ENCODE peak calls at places on chromosomes 12 and 14, in eight cellular contexts. One of them, this sample, is unnamed.

GRCh38 chr12:126676426-126676825 is 1590.5 kb upstream of the TMEM132C start:
- DNase-seq in fibroblast of mammary gland: no peak
- DNase-seq in mesendoderm: no peak
- DNase-seq in CD4-positive, CD25-positive, alpha-beta regulatory T cell: no peak
- DNase-seq in GM23338: no peak
- DNase-seq in cardiac muscle cell: no peak
- DNase-seq in IMR-90: no peak
- DNase-seq in right cardiac atrium: no peak
- DNase-seq in this sample: no peak

GRCh38 chr14:103552011-103552797 is 10.3 kb downstream of the BAG5 start:
- DNase-seq in GM23338: no peak
- DNase-seq in right cardiac atrium: peak; percentile 91
- DNase-seq in mesendoderm: no peak
- DNase-seq in cardiac muscle cell: no peak
- DNase-seq in CD4-positive, CD25-positive, alpha-beta regulatory T cell: no peak
- DNase-seq in fibroblast of mammary gland: peak; percentile 34
- DNase-seq in IMR-90: peak; percentile 49
- DNase-seq in this sample: peak; percentile 85

GRCh38 chr14:77025744-77026165 is 2.8 kb downstream of the IRF2BPL start:
- DNase-seq in right cardiac atrium: peak; percentile 74
- DNase-seq in GM23338: peak; percentile 46
- DNase-seq in mesendoderm: no peak
- DNase-seq in CD4-positive, CD25-positive, alpha-beta regulatory T cell: no peak
- DNase-seq in cardiac muscle cell: peak; percentile 42
- DNase-seq in IMR-90: no peak
- DNase-seq in fibroblast of mammary gland: no peak
- DNase-seq in this sample: peak; percentile 84

GRCh38 chr14:26379951-26380350 is 217.9 kb downstream of the NOVA1 start:
- DNase-seq in CD4-positive, CD25-positive, alpha-beta regulatory T cell: no peak
- DNase-seq in fibroblast of mammary gland: no peak
- DNase-seq in GM23338: no peak
- DNase-seq in right cardiac atrium: no peak
- DNase-seq in cardiac muscle cell: no peak
- DNase-seq in mesendoderm: no peak
- DNase-seq in IMR-90: no peak
- DNase-seq in this sample: no peak

GRCh38 chr12:11765817-11766794 is 116.6 kb downstream of the ETV6 start:
- DNase-seq in IMR-90: peak; percentile 70
- DNase-seq in mesendoderm: peak; percentile 15
- DNase-seq in GM23338: no peak
- DNase-seq in fibroblast of mammary gland: peak; percentile 68
- DNase-seq in right cardiac atrium: peak; percentile 48
- DNase-seq in cardiac muscle cell: no peak
- DNase-seq in CD4-positive, CD25-positive, alpha-beta regulatory T cell: peak; percentile 66
- DNase-seq in this sample: peak; percentile 72

GRCh38 chr14:71362920-71363584 is 455.8 kb downstream of the PCNX1 start:
- DNase-seq in CD4-positive, CD25-positive, alpha-beta regulatory T cell: no peak
- DNase-seq in GM23338: no peak
- DNase-seq in right cardiac atrium: no peak
- DNase-seq in IMR-90: peak; percentile 73
- DNase-seq in mesendoderm: no peak
- DNase-seq in fibroblast of mammary gland: peak; percentile 78
- DNase-seq in cardiac muscle cell: no peak
- DNase-seq in this sample: no peak

GRCh38 chr12:109130755-109131521 is 14.6 kb downstream of the ACACB start:
- DNase-seq in CD4-positive, CD25-positive, alpha-beta regulatory T cell: no peak
- DNase-seq in fibroblast of mammary gland: no peak
- DNase-seq in mesendoderm: no peak
- DNase-seq in cardiac muscle cell: peak; percentile 69
- DNase-seq in right cardiac atrium: peak; percentile 90
- DNase-seq in IMR-90: no peak
- DNase-seq in GM23338: peak; percentile 20
- DNase-seq in this sample: no peak

GRCh38 chr14:65972346-65972745 is 513.8 kb upstream of the CCDC196 start:
- DNase-seq in cardiac muscle cell: no peak
- DNase-seq in CD4-positive, CD25-positive, alpha-beta regulatory T cell: no peak
- DNase-seq in GM23338: no peak
- DNase-seq in fibroblast of mammary gland: peak; percentile 10
- DNase-seq in mesendoderm: no peak
- DNase-seq in right cardiac atrium: no peak
- DNase-seq in IMR-90: no peak
- DNase-seq in this sample: no peak

GRCh38 chr14:52730708-52731111 is 744 bp downstream of the STYX start:
- DNase-seq in IMR-90: no peak
- DNase-seq in fibroblast of mammary gland: peak; percentile 23
- DNase-seq in right cardiac atrium: no peak
- DNase-seq in cardiac muscle cell: no peak
- DNase-seq in GM23338: no peak
- DNase-seq in mesendoderm: no peak
- DNase-seq in CD4-positive, CD25-positive, alpha-beta regulatory T cell: no peak
- DNase-seq in this sample: no peak

GRCh38 chr14:104360522-104360921 is 219.0 kb upstream of the C14orf180 start:
- DNase-seq in mesendoderm: no peak
- DNase-seq in right cardiac atrium: no peak
- DNase-seq in cardiac muscle cell: no peak
- DNase-seq in IMR-90: no peak
- DNase-seq in GM23338: no peak
- DNase-seq in CD4-positive, CD25-positive, alpha-beta regulatory T cell: no peak
- DNase-seq in fibroblast of mammary gland: no peak
- DNase-seq in this sample: peak; percentile 45

GRCh38 chr14:76168531-76168930 is 16.8 kb downstream of the GPATCH2L start:
- DNase-seq in mesendoderm: no peak
- DNase-seq in IMR-90: peak; percentile 37
- DNase-seq in CD4-positive, CD25-positive, alpha-beta regulatory T cell: no peak
- DNase-seq in GM23338: no peak
- DNase-seq in cardiac muscle cell: no peak
- DNase-seq in right cardiac atrium: no peak
- DNase-seq in fibroblast of mammary gland: peak; percentile 47
- DNase-seq in this sample: no peak

GRCh38 chr12:39236994-39237393 is 205.9 kb downstream of the KIF21A start:
- DNase-seq in cardiac muscle cell: no peak
- DNase-seq in fibroblast of mammary gland: peak; percentile 69
- DNase-seq in GM23338: no peak
- DNase-seq in IMR-90: no peak
- DNase-seq in mesendoderm: no peak
- DNase-seq in CD4-positive, CD25-positive, alpha-beta regulatory T cell: no peak
- DNase-seq in right cardiac atrium: no peak
- DNase-seq in this sample: no peak

GRCh38 chr12:65741662-65742480 is 82.4 kb upstream of the HMGA2 start:
- DNase-seq in GM23338: peak; percentile 79
- DNase-seq in right cardiac atrium: peak; percentile 67
- DNase-seq in CD4-positive, CD25-positive, alpha-beta regulatory T cell: no peak
- DNase-seq in IMR-90: peak; percentile 51
- DNase-seq in cardiac muscle cell: peak; percentile 84
- DNase-seq in mesendoderm: peak; percentile 89
- DNase-seq in fibroblast of mammary gland: peak; percentile 49
- DNase-seq in this sample: no peak

DNA sequence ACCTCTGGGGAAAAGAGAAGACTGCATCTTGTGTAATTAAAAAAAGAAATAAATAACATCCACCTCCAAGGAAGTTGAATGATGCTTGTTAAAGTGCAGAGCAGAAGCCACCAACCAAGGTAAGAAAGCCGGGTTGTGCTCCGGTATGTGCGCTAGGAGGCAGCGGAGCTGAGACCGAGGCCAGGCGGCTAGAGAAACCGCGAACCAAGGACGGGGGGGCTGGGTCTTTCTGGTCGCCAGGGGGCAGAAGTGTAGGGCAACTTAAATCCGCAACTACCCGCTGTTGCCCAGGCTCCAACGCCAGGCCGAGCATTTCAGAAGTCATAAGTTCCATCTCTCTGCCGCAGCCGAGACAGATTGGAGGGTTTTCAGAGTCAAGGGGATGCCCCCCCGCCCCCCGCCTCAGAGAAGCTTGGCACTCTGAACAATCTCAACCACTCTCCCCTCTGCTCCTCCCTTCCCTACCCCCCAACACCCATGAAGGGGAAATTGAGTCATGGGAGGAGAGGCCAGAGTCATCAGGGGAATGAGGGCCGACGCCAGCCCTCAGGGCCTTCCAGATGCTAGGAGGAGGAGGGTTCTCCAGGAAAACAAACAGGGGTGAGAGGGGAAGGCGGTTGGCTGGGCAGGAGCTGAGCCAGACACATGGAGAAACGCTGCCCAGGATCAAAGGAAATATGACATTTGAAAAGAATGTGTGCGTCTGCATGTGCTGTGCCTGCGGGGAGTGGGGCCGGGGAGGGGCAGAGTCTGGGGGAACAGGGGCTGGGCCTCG is 2.2 kb upstream of the NFATC4 start:
- DNase-seq in mesendoderm: peak; percentile 95
- DNase-seq in GM23338: peak; percentile 96
- DNase-seq in right cardiac atrium: peak; percentile 94
- DNase-seq in IMR-90: peak; percentile 88
- DNase-seq in CD4-positive, CD25-positive, alpha-beta regulatory T cell: peak; percentile 87
- DNase-seq in cardiac muscle cell: peak; percentile 93
- DNase-seq in fibroblast of mammary gland: peak; percentile 95
- DNase-seq in this sample: peak; percentile 95
- H3K4me3 ChIP-seq in mesendoderm: no peak overlapping the region
- H3K4me3 ChIP-seq in GM23338: peak overlapping the region; percentile 97
- H3K4me3 ChIP-seq in right cardiac atrium: peak overlapping the region; percentile 83
- H3K4me3 ChIP-seq in IMR-90: peak overlapping the region; percentile 26
- H3K4me3 ChIP-seq in CD4-positive, CD25-positive, alpha-beta regulatory T cell: no peak overlapping the region
- H3K4me3 ChIP-seq in cardiac muscle cell: peak overlapping the region; percentile 79
- H3K4me3 ChIP-seq in fibroblast of mammary gland: peak overlapping the region; percentile 35
- H3K4me3 ChIP-seq in this sample: peak overlapping the region; percentile 52

GRCh38 chr14:92254786-92255185 is 68.2 kb upstream of the SLC24A4 start:
- DNase-seq in cardiac muscle cell: peak; percentile 18
- DNase-seq in IMR-90: peak; percentile 45
- DNase-seq in right cardiac atrium: peak; percentile 86
- DNase-seq in CD4-positive, CD25-positive, alpha-beta regulatory T cell: no peak
- DNase-seq in fibroblast of mammary gland: peak; percentile 64
- DNase-seq in mesendoderm: peak; percentile 62
- DNase-seq in GM23338: peak; percentile 80
- DNase-seq in this sample: peak; percentile 81
- H3K4me3 ChIP-seq in cardiac muscle cell: no peak overlapping the region
- H3K4me3 ChIP-seq in IMR-90: no peak overlapping the region
- H3K4me3 ChIP-seq in right cardiac atrium: peak overlapping the region; percentile 34
- H3K4me3 ChIP-seq in CD4-positive, CD25-positive, alpha-beta regulatory T cell: no peak overlapping the region
- H3K4me3 ChIP-seq in fibroblast of mammary gland: no peak overlapping the region
- H3K4me3 ChIP-seq in mesendoderm: no peak overlapping the region
- H3K4me3 ChIP-seq in GM23338: peak overlapping the region; percentile 64
- H3K4me3 ChIP-seq in this sample: no peak overlapping the region

DNA sequence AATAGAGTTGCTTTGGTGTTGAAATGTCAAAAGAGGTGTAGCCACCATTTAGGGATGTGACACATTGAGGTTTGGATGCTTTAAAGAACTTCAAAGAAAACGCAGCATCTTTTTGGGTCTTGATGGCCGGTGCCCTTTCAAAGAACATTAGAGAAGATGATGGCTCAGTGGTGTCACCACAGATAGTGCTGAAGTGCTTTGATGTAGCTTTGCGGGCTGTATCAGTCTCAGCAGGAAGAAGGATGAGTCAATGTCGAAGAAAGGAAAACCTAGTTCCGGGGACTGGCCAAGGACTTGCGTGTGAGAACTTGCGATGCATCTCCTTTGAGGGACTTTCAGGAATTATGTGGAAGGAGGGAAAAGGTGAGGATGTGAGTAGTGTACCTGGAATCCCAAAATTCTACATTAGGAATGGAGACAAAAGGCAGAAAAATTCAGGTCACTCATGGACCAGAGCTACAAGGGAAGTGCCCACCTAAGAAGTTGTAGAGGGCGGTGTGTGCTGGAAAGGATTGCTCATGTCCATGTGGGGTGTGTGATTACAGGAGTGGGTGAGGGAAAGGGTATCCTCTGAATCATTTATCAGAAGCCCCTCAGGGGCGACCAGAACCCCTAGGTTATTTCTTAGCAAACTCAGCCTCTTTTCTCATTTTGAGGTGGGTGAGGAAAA is 39.7 kb upstream of the GZMB start:
- DNase-seq in IMR-90: no peak
- DNase-seq in CD4-positive, CD25-positive, alpha-beta regulatory T cell: peak; percentile 92
- DNase-seq in fibroblast of mammary gland: no peak
- DNase-seq in mesendoderm: no peak
- DNase-seq in right cardiac atrium: no peak
- DNase-seq in cardiac muscle cell: no peak
- DNase-seq in GM23338: no peak
- DNase-seq in this sample: no peak
- H3K4me3 ChIP-seq in IMR-90: no peak overlapping the region
- H3K4me3 ChIP-seq in CD4-positive, CD25-positive, alpha-beta regulatory T cell: peak overlapping the region; percentile 72
- H3K4me3 ChIP-seq in fibroblast of mammary gland: no peak overlapping the region
- H3K4me3 ChIP-seq in mesendoderm: no peak overlapping the region
- H3K4me3 ChIP-seq in right cardiac atrium: no peak overlapping the region
- H3K4me3 ChIP-seq in cardiac muscle cell: no peak overlapping the region
- H3K4me3 ChIP-seq in GM23338: no peak overlapping the region
- H3K4me3 ChIP-seq in this sample: no peak overlapping the region

DNA sequence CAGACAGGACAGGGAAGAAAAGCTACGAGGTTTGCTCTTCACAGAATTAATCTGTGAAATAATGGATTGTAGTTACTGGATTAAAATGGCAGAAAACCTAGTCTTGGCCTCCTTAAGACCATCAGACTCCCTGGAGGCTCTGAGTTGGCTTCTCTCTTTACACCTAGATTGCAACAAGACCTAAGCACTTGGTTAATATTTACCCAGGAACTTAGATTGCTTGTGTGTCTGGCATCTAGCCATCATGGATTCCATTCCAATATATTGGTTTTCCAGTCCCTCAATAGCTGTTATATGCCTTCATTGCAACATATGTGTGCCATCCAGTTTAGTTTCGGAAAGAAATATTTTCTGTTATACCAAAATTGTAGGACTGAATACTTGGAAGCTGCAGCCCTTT is 1.9 kb upstream of the GTF2A1 start:
- DNase-seq in fibroblast of mammary gland: no peak
- DNase-seq in cardiac muscle cell: no peak
- DNase-seq in CD4-positive, CD25-positive, alpha-beta regulatory T cell: no peak
- DNase-seq in IMR-90: no peak
- DNase-seq in GM23338: no peak
- DNase-seq in mesendoderm: no peak
- DNase-seq in right cardiac atrium: no peak
- DNase-seq in this sample: no peak
- H3K4me3 ChIP-seq in fibroblast of mammary gland: no peak overlapping the region
- H3K4me3 ChIP-seq in cardiac muscle cell: no peak overlapping the region
- H3K4me3 ChIP-seq in CD4-positive, CD25-positive, alpha-beta regulatory T cell: no peak overlapping the region
- H3K4me3 ChIP-seq in IMR-90: no peak overlapping the region
- H3K4me3 ChIP-seq in GM23338: no peak overlapping the region
- H3K4me3 ChIP-seq in mesendoderm: no peak overlapping the region
- H3K4me3 ChIP-seq in right cardiac atrium: no peak overlapping the region
- H3K4me3 ChIP-seq in this sample: no peak overlapping the region

DNA sequence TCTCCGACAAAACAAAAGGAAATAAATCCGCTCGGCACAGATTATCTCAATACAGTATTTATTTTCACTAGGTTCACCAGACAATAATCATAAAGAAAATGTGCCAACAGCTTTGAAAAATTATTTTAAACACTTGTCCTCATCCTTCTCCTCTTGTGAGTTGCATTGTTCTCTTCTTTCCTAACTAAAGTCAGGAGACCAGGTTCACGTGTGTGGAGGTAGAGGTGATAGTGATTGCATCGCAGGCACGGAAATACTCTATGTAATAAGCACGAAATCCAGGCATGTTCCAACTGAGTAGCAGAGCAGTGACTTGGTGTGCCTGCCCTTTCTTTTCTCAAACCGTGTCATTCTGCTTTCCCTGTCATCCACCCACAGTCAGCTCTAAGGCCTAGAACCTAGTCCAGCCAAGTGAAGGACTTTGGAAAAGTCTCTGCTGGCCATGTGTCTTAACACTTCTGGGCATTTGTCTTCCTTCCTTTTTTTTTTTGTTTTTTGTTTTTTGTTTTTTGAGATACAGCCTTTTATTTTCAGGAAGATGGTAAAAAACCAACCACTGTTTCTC is 939 bp upstream of the SEL1L start:
- DNase-seq in CD4-positive, CD25-positive, alpha-beta regulatory T cell: no peak
- DNase-seq in fibroblast of mammary gland: no peak
- DNase-seq in IMR-90: no peak
- DNase-seq in cardiac muscle cell: no peak
- DNase-seq in right cardiac atrium: no peak
- DNase-seq in mesendoderm: no peak
- DNase-seq in GM23338: no peak
- DNase-seq in this sample: no peak
- H3K4me3 ChIP-seq in CD4-positive, CD25-positive, alpha-beta regulatory T cell: peak overlapping the region; percentile 68
- H3K4me3 ChIP-seq in fibroblast of mammary gland: no peak overlapping the region
- H3K4me3 ChIP-seq in IMR-90: no peak overlapping the region
- H3K4me3 ChIP-seq in cardiac muscle cell: no peak overlapping the region
- H3K4me3 ChIP-seq in right cardiac atrium: peak overlapping the region; percentile 17
- H3K4me3 ChIP-seq in mesendoderm: no peak overlapping the region
- H3K4me3 ChIP-seq in GM23338: peak overlapping the region; percentile 28
- H3K4me3 ChIP-seq in this sample: peak overlapping the region; percentile 45